ENCODE peak calls at places on chromosome 5, in ten cellular contexts. E is PC-3; B is right atrium auricular region; N is kidney epithelial cell; F is CD4-positive, alpha-beta T cell; O is GM20000; T is activated CD8-positive, alpha-beta T cell treated with anti-CD3 and anti-CD28 coated beads for 36 hours; H is tibial artery; Q is HFFc6; S is body of pancreas. K is an unnamed sample.

GRCh38 chr5:178469975-178470692 is 120.1 kb downstream of the COL23A1 start:
- DNase-seq in E (no peak), B (no peak), N (no peak), F (no peak), O (no peak), T (no peak), H (no peak), Q (no peak), S (no peak), K (no peak)

GRCh38 chr5:61139931-61140330 is 22.3 kb downstream of the SMIM15 start:
- DNase-seq in E (no peak), B (no peak), N (no peak), F (no peak), O (no peak), T (no peak), H (no peak), Q (no peak), S (no peak), K (no peak)

GRCh38 chr5:82327961-82328360 is 49.8 kb upstream of the RPS23 start:
- DNase-seq in E (no peak), B (no peak), N (no peak), F (no peak), O (no peak), T (no peak), H (no peak), Q (peak), S (no peak), K (no peak)

GRCh38 chr5:147410496-147411395 is 99.1 kb downstream of the DPYSL3 start:
- DNase-seq in E (no peak), B (no peak), N (no peak), F (no peak), O (no peak), T (no peak), H (no peak), Q (no peak), S (no peak), K (no peak)

GRCh38 chr5:159135896-159136531 is 36.3 kb upstream of the EBF1 start:
- DNase-seq in E (peak), B (no peak), N (peak), F (no peak), O (no peak), T (no peak), H (no peak), Q (peak), S (no peak), K (no peak)

GRCh38 chr5:177071671-177072385 is 14.9 kb upstream of the FGFR4 start:
- DNase-seq in E (peak), B (peak), N (peak), F (peak), O (peak), T (peak), H (peak), Q (peak), S (peak), K (peak)

GRCh38 chr5:21152611-21153010 is 1164.6 kb upstream of the CDH18 start:
- DNase-seq in E (peak), B (no peak), N (peak), F (no peak), O (no peak), T (no peak), H (no peak), Q (peak), S (no peak), K (no peak)

GRCh38 chr5:33903118-33903517 is 11.3 kb upstream of the ADAMTS12 start:
- DNase-seq in E (peak), B (no peak), N (no peak), F (no peak), O (no peak), T (no peak), H (no peak), Q (no peak), S (no peak), K (no peak)

GRCh38 chr5:97041239-97041638 is 101.2 kb downstream of the LIX1 start:
- DNase-seq in E (no peak), B (no peak), N (no peak), F (no peak), O (no peak), T (no peak), H (no peak), Q (no peak), S (no peak), K (no peak)

GRCh38 chr5:167629634-167630033 is 661.8 kb upstream of the WWC1 start:
- DNase-seq in E (no peak), B (no peak), N (no peak), F (no peak), O (no peak), T (no peak), H (no peak), Q (no peak), S (no peak), K (no peak)

GRCh38 chr5:74141053-74141452 is 499.5 kb downstream of the ENC1 start:
- DNase-seq in E (peak), B (no peak), N (no peak), F (no peak), O (no peak), T (no peak), H (no peak), Q (peak), S (no peak), K (no peak)

GRCh38 chr5:1409386-1410110 is 35.7 kb downstream of the SLC6A3 start:
- DNase-seq in E (peak), B (no peak), N (no peak), F (no peak), O (peak), T (peak), H (peak), Q (no peak), S (peak), K (peak)

GRCh38 chr5:38667499-38667776 is 111.0 kb upstream of the LIFR start:
- DNase-seq in E (no peak), B (no peak), N (no peak), F (no peak), O (no peak), T (no peak), H (no peak), Q (no peak), S (no peak), K (no peak)

GRCh38 chr5:161295721-161296120 is 250.8 kb downstream of the GABRB2 start:
- DNase-seq in E (no peak), B (no peak), N (no peak), F (no peak), O (no peak), T (no peak), H (no peak), Q (no peak), S (no peak), K (no peak)

GRCh38 chr5:140882591-140882899 is 621 bp downstream of the PCDHA13 start:
- DNase-seq in E (peak), B (no peak), N (no peak), F (no peak), O (no peak), T (no peak), H (no peak), Q (no peak), S (no peak), K (no peak)

GRCh38 chr5:158326241-158326640 is 467.3 kb upstream of the CLINT1 start:
- DNase-seq in E (no peak), B (no peak), N (no peak), F (no peak), O (no peak), T (no peak), H (no peak), Q (no peak), S (no peak), K (no peak)

GRCh38 chr5:7856855-7857254 is 5.9 kb upstream of the CFAP90 start:
- DNase-seq in E (peak), B (no peak), N (no peak), F (no peak), O (peak), T (peak), H (no peak), Q (peak), S (peak), K (peak)

GRCh38 chr5:147169399-147169798 is 65.4 kb upstream of the STK32A start:
- DNase-seq in E (no peak), B (no peak), N (peak), F (no peak), O (no peak), T (no peak), H (no peak), Q (no peak), S (peak), K (no peak)

GRCh38 chr5:180128671-180129261 is 57.2 kb upstream of the RNF130 start:
- DNase-seq in E (no peak), B (peak), N (no peak), F (no peak), O (no peak), T (no peak), H (no peak), Q (no peak), S (no peak), K (no peak)

GRCh38 chr5:93585054-93585751 is 2.2 kb downstream of the NR2F1 start:
- DNase-seq in E (peak), B (no peak), N (no peak), F (no peak), O (no peak), T (no peak), H (no peak), Q (no peak), S (no peak), K (no peak)

GRCh38 chr5:40603378-40603777 is 76.3 kb upstream of the PTGER4 start:
- DNase-seq in E (no peak), B (no peak), N (peak), F (no peak), O (no peak), T (no peak), H (no peak), Q (peak), S (no peak), K (no peak)

GRCh38 chr5:126544087-126544740 is 50.8 kb downstream of the ALDH7A1 start:
- DNase-seq in E (peak), B (no peak), N (no peak), F (no peak), O (peak), T (peak), H (no peak), Q (peak), S (no peak), K (peak)

GRCh38 chr5:124714910-124715309 is 31.5 kb downstream of the ZNF608 start:
- DNase-seq in E (no peak), B (no peak), N (no peak), F (no peak), O (no peak), T (no peak), H (no peak), Q (no peak), S (no peak), K (no peak)

GRCh38 chr5:83095973-83096539 is 18.7 kb downstream of the XRCC4 start:
- DNase-seq in E (peak), B (no peak), N (peak), F (no peak), O (no peak), T (no peak), H (no peak), Q (peak), S (no peak), K (no peak)

GRCh38 chr5:37554403-37554739 is 175.3 kb downstream of the WDR70 start:
- DNase-seq in E (no peak), B (no peak), N (no peak), F (no peak), O (no peak), T (no peak), H (no peak), Q (no peak), S (no peak), K (no peak)

GRCh38 chr5:37553720-37554402 is 174.7 kb downstream of the WDR70 start:
- DNase-seq in E (peak), B (no peak), N (no peak), F (no peak), O (no peak), T (no peak), H (no peak), Q (peak), S (no peak), K (no peak)

GRCh38 chr5:37552770-37553719 is 173.9 kb downstream of the WDR70 start:
- DNase-seq in E (peak), B (no peak), N (no peak), F (no peak), O (no peak), T (no peak), H (no peak), Q (no peak), S (no peak), K (no peak)

GRCh38 chr5:37557734-37558293 is 178.7 kb downstream of the WDR70 start:
- DNase-seq in E (no peak), B (no peak), N (no peak), F (no peak), O (no peak), T (no peak), H (no peak), Q (no peak), S (no peak), K (no peak)

GRCh38 chr5:37554938-37555337 is 175.8 kb downstream of the WDR70 start:
- DNase-seq in E (peak), B (no peak), N (no peak), F (no peak), O (peak), T (peak), H (no peak), Q (no peak), S (no peak), K (no peak)
- TF ChIP-seq CTCF in E (peak), B (no peak), N (peak), F (peak), O (peak), T (peak), H (no peak), Q (peak), S (peak), K (peak)

GRCh38 chr5:142110988-142111687 is 2.6 kb downstream of the NDFIP1 start:
- DNase-seq in E (peak), B (no peak), N (no peak), F (no peak), O (no peak), T (no peak), H (no peak), Q (no peak), S (no peak), K (no peak)

GRCh38 chr5:142110046-142110531 is 1.5 kb downstream of the NDFIP1 start:
- DNase-seq in E (peak), B (no peak), N (no peak), F (no peak), O (peak), T (peak), H (peak), Q (peak), S (no peak), K (peak)

GRCh38 chr5:142109356-142110045 is 922 bp downstream of the NDFIP1 start:
- DNase-seq in E (peak), B (no peak), N (no peak), F (peak), O (peak), T (peak), H (peak), Q (peak), S (no peak), K (no peak)

GRCh38 chr5:142107729-142108431 is 699 bp upstream of the NDFIP1 start:
- DNase-seq in E (no peak), B (no peak), N (no peak), F (no peak), O (no peak), T (no peak), H (no peak), Q (no peak), S (no peak), K (no peak)

DNA sequence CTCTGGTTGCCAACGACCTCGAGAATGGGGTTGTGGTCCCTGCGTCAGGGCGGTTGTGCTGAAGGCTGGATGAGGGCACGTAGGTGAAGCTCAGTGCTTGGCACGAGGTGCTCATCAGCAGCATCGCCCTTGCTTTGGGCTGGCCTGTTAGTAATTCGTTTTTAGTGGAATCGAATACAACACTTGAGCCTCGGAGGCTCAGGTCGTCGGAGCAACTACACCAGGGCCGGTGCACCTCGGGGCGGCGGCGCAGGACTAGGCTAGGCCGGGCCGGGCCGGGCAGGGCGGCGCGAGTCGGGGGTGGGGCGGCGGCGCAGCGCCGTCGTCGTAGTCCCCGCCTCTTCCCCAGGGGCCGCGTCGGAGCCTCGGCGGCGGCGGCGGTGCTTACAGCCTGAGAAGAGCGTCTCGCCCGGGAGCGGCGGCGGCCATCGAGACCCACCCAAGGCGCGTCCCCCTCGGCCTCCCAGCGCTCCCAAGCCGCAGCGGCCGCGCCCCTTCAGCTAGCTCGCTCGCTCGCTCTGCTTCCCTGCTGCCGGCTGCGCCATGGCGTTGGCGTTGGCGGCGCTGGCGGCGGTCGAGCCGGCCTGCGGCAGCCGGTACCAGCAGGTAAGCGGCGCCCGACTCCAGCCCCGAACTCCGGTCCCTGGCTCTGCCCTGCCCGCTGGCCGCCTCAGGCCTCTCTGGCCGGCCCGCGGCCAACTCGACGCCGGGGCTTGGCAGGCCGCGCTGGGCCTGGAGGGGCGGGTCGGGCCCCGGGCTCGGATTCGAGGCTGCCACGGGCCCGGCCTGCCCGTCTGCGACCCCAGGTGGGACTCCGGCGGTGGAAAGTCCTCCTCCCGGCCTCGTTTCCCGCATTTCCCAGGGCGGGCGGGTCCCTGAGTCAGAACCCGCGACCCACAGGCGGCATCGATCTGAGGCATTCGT is at the start of gene NDFIP1:
- DNase-seq in E (peak), B (peak), N (no peak), F (peak), O (peak), T (peak), H (peak), Q (peak), S (peak), K (peak)
- TF ChIP-seq CTCF in E (no peak), B (no peak), N (no peak), F (no peak), O (no peak), T (no peak), H (peak), Q (no peak), S (peak), K (no peak)

GRCh38 chr5:73030995-73031394 is 75.2 kb downstream of the FCHO2 start:
- DNase-seq in E (peak), B (no peak), N (peak), F (no peak), O (no peak), T (no peak), H (no peak), Q (peak), S (no peak), K (no peak)

GRCh38 chr5:73028991-73029540 is 73.2 kb downstream of the FCHO2 start:
- DNase-seq in E (no peak), B (no peak), N (no peak), F (no peak), O (no peak), T (no peak), H (no peak), Q (peak), S (no peak), K (no peak)

GRCh38 chr5:73027816-73028215 is 72.0 kb downstream of the FCHO2 start:
- DNase-seq in E (no peak), B (no peak), N (no peak), F (no peak), O (no peak), T (no peak), H (no peak), Q (no peak), S (no peak), K (no peak)

GRCh38 chr5:73030531-73030930 is 74.7 kb downstream of the FCHO2 start:
- DNase-seq in E (peak), B (no peak), N (no peak), F (no peak), O (no peak), T (no peak), H (no peak), Q (no peak), S (no peak), K (no peak)

DNA sequence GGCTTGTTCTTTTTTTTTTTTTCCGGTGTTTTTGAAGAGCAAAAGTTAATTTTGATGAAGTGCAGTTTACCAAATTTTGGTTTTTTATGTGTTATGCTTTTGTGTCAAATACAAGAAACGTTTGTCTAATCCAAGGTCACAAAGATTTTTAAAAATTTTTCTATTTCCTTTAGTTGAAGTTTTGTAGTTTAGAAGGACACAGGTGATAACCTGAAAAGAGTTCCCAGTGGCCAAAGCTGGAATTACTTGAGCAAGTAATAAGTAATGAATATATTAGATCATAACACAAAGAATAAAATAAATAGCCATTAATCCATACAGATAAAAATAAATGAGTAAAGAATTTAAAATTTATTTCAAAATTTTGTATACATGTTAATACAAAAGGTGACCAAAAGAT is 71.5 kb downstream of the FCHO2 start:
- DNase-seq in E (peak), B (no peak), N (no peak), F (no peak), O (no peak), T (no peak), H (no peak), Q (no peak), S (no peak), K (no peak)
- TF ChIP-seq CTCF in E (peak), B (no peak), N (peak), F (no peak), O (no peak), T (no peak), H (no peak), Q (peak), S (no peak), K (no peak)

GRCh38 chr5:56853710-56854109 is 38.4 kb downstream of the MAP3K1 start:
- DNase-seq in E (no peak), B (no peak), N (no peak), F (no peak), O (no peak), T (no peak), H (no peak), Q (no peak), S (no peak), K (no peak)

GRCh38 chr5:56854920-56855319 is 39.6 kb downstream of the MAP3K1 start:
- DNase-seq in E (no peak), B (no peak), N (no peak), F (no peak), O (no peak), T (no peak), H (no peak), Q (no peak), S (no peak), K (no peak)

GRCh38 chr5:56858777-56859442 is 43.6 kb downstream of the MAP3K1 start:
- DNase-seq in E (no peak), B (no peak), N (no peak), F (no peak), O (no peak), T (no peak), H (no peak), Q (no peak), S (no peak), K (no peak)

GRCh38 chr5:56852228-56853000 is 37.1 kb downstream of the MAP3K1 start:
- DNase-seq in E (no peak), B (no peak), N (no peak), F (no peak), O (no peak), T (no peak), H (no peak), Q (peak), S (no peak), K (no peak)

DNA sequence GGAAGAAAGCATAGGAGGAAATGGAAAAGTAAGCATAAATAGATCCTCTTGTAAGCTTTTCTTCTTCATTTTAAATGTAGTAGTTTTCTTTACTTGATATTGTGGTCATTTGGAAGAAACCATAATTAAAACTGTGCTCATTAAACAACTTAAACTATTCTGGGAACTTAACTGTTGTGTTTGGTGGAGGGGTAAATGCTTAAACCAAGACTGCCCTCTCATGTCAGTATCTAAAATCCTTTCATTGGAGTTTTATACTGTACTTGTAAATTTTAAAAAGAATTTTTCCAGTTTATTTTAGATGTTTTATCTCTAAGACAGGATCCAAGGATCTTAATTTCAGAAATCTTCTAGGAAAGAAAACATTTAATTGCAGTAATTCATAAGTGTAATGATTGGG is 41.4 kb downstream of the MAP3K1 start:
- DNase-seq in E (no peak), B (no peak), N (no peak), F (no peak), O (no peak), T (no peak), H (no peak), Q (no peak), S (no peak), K (no peak)
- TF ChIP-seq CTCF in E (no peak), B (no peak), N (no peak), F (no peak), O (no peak), T (no peak), H (no peak), Q (no peak), S (no peak), K (no peak)